ENCODE peak calls at places on chromosome 14, in nine cellular contexts. Q is activated naive CD8-positive, alpha-beta T cell treated with anti-CD3 and anti-CD28 coated beads for 36 hours; O is glutamatergic neuron; Z is RWPE1; A is immature natural killer cell; I is nephron progenitor cell; B is activated effector memory CD4-positive, alpha-beta T cell treated with Interleukin-2 at 50 U/mL for 16 hours; N is HAP-1; Y is lower leg skin. S is an unnamed sample.
A peak's percentile ranks its signal among the peaks of the same experiment; 100 is the strongest.

GRCh38 chr14:53247596-53248370 is 94.7 kb upstream of the DDHD1 start:
- DNase-seq in N (no peak), Z (no peak), B (no peak), O (no peak), A (no peak), I (no peak), Y (no peak), Q (no peak), S (no peak)

GRCh38 chr14:35292770-35293561 is 784 bp downstream of the PSMA6 start:
- DNase-seq in Z (no peak), B (no peak), I (no peak), Q (no peak), O (no peak), Y (no peak), N (no peak), A (no peak), S (no peak)

GRCh38 chr14:89255852-89256251 is 161.2 kb downstream of the FOXN3 start:
- DNase-seq in I (no peak), B (no peak), Q (no peak), Z (no peak), N (no peak), Y (no peak), O (no peak), A (no peak), S (no peak)

GRCh38 chr14:103385994-103386491 is 828 bp downstream of the MARK3 start:
- DNase-seq in I (peak; percentile 51), Y (no peak), O (peak; percentile 58), A (peak; percentile 40), Z (no peak), B (peak; percentile 31), N (peak; percentile 42), Q (peak; percentile 40), S (peak; percentile 39)

GRCh38 chr14:103408491-103409155 is 23.4 kb downstream of the MARK3 start:
- DNase-seq in Y (no peak), N (no peak), I (no peak), Q (no peak), B (no peak), O (no peak), A (no peak), Z (no peak), S (no peak)

GRCh38 chr14:37901978-37902377 is 305.7 kb upstream of the SSTR1 start:
- DNase-seq in Y (peak; percentile 19), I (no peak), A (no peak), Z (no peak), Q (no peak), N (no peak), B (no peak), O (no peak), S (no peak)

GRCh38 chr14:21063479-21063878 is 5.9 kb downstream of the RNASE8 start:
- DNase-seq in Z (no peak), Y (no peak), O (no peak), B (no peak), A (no peak), I (no peak), N (no peak), Q (no peak), S (no peak)

GRCh38 chr14:87811246-87811645 is 181.7 kb downstream of the GALC start:
- DNase-seq in Z (no peak), I (no peak), A (no peak), B (no peak), Q (no peak), Y (no peak), N (no peak), O (no peak), S (no peak)

GRCh38 chr14:22533057-22533704 is 55.8 kb downstream of the DAD1 start:
- DNase-seq in N (no peak), Z (no peak), B (no peak), O (no peak), Q (no peak), A (no peak), Y (no peak), I (no peak), S (no peak)

GRCh38 chr14:20332386-20332945 is 613 bp downstream of the CCNB1IP1 start:
- DNase-seq in Y (no peak), Q (no peak), B (no peak), Z (no peak), A (no peak), O (no peak), N (peak; percentile 21), I (no peak), S (no peak)

S was measured in KBM-7.